ENCODE peak calls at places on chromosomes 11 and 22, in eight cellular contexts. One of them, this sample, is unnamed.

GRCh38 chr22:28792491-28793383 is 7.6 kb downstream of the XBP1 start:
- DNase-seq in upper lobe of right lung: no peak
- DNase-seq in body of pancreas: peak; percentile 63
- DNase-seq in GM12864: no peak
- DNase-seq in astrocyte of the spinal cord: no peak
- DNase-seq in left ventricle myocardium inferior: no peak
- DNase-seq in uterus: no peak
- DNase-seq in breast epithelium: no peak
- DNase-seq in this sample: peak; percentile 76

GRCh38 chr11:117690484-117691205 is 106.4 kb downstream of the DSCAML1 start:
- DNase-seq in upper lobe of right lung: no peak
- DNase-seq in body of pancreas: no peak
- DNase-seq in GM12864: no peak
- DNase-seq in astrocyte of the spinal cord: no peak
- DNase-seq in left ventricle myocardium inferior: no peak
- DNase-seq in uterus: no peak
- DNase-seq in breast epithelium: no peak
- DNase-seq in this sample: no peak

GRCh38 chr11:97943493-97943892 is 1077.3 kb upstream of the CNTN5 start:
- DNase-seq in upper lobe of right lung: no peak
- DNase-seq in body of pancreas: no peak
- DNase-seq in GM12864: no peak
- DNase-seq in astrocyte of the spinal cord: no peak
- DNase-seq in left ventricle myocardium inferior: no peak
- DNase-seq in uterus: no peak
- DNase-seq in breast epithelium: no peak
- DNase-seq in this sample: no peak

GRCh38 chr11:6925636-6926207 is 504 bp upstream of the ZNF215 start:
- DNase-seq in upper lobe of right lung: no peak
- DNase-seq in body of pancreas: no peak
- DNase-seq in GM12864: no peak
- DNase-seq in astrocyte of the spinal cord: peak; percentile 6
- DNase-seq in left ventricle myocardium inferior: no peak
- DNase-seq in uterus: no peak
- DNase-seq in breast epithelium: no peak
- DNase-seq in this sample: no peak

GRCh38 chr11:128895505-128895904 is 4.3 kb downstream of the KCNJ5 start:
- DNase-seq in upper lobe of right lung: no peak
- DNase-seq in body of pancreas: no peak
- DNase-seq in GM12864: no peak
- DNase-seq in astrocyte of the spinal cord: no peak
- DNase-seq in left ventricle myocardium inferior: no peak
- DNase-seq in uterus: no peak
- DNase-seq in breast epithelium: no peak
- DNase-seq in this sample: no peak

GRCh38 chr11:45918331-45918941 is 759 bp upstream of the PEX16 start:
- DNase-seq in upper lobe of right lung: peak; percentile 92
- DNase-seq in body of pancreas: peak; percentile 88
- DNase-seq in GM12864: no peak
- DNase-seq in astrocyte of the spinal cord: peak; percentile 64
- DNase-seq in left ventricle myocardium inferior: peak; percentile 87
- DNase-seq in uterus: peak; percentile 86
- DNase-seq in breast epithelium: peak; percentile 50
- DNase-seq in this sample: peak; percentile 70

GRCh38 chr11:67006029-67006884 is 16.7 kb upstream of the SYT12 start:
- DNase-seq in upper lobe of right lung: no peak
- DNase-seq in body of pancreas: peak; percentile 25
- DNase-seq in GM12864: no peak
- DNase-seq in astrocyte of the spinal cord: no peak
- DNase-seq in left ventricle myocardium inferior: no peak
- DNase-seq in uterus: no peak
- DNase-seq in breast epithelium: no peak
- DNase-seq in this sample: no peak

GRCh38 chr22:30930228-30930627 is 38.3 kb downstream of the MORC2 start:
- DNase-seq in upper lobe of right lung: no peak
- DNase-seq in body of pancreas: no peak
- DNase-seq in GM12864: no peak
- DNase-seq in astrocyte of the spinal cord: no peak
- DNase-seq in left ventricle myocardium inferior: no peak
- DNase-seq in uterus: no peak
- DNase-seq in breast epithelium: no peak
- DNase-seq in this sample: no peak

GRCh38 chr11:95149659-95150294 is 60.1 kb downstream of the ENDOD1 start:
- DNase-seq in upper lobe of right lung: no peak
- DNase-seq in body of pancreas: peak; percentile 61
- DNase-seq in GM12864: no peak
- DNase-seq in astrocyte of the spinal cord: peak; percentile 50
- DNase-seq in left ventricle myocardium inferior: peak; percentile 35
- DNase-seq in uterus: no peak
- DNase-seq in breast epithelium: peak; percentile 86
- DNase-seq in this sample: peak; percentile 89

GRCh38 chr11:8717876-8718753 is 35.5 kb downstream of the RPL27A start:
- DNase-seq in upper lobe of right lung: no peak
- DNase-seq in body of pancreas: peak; percentile 85
- DNase-seq in GM12864: peak; percentile 15
- DNase-seq in astrocyte of the spinal cord: peak; percentile 89
- DNase-seq in left ventricle myocardium inferior: peak; percentile 45
- DNase-seq in uterus: peak; percentile 63
- DNase-seq in breast epithelium: peak; percentile 74
- DNase-seq in this sample: no peak

GRCh38 chr11:66172146-66172545 is 96.3 kb upstream of the RAB1B start:
- DNase-seq in upper lobe of right lung: no peak
- DNase-seq in body of pancreas: no peak
- DNase-seq in GM12864: no peak
- DNase-seq in astrocyte of the spinal cord: peak; percentile 66
- DNase-seq in left ventricle myocardium inferior: no peak
- DNase-seq in uterus: no peak
- DNase-seq in breast epithelium: no peak
- DNase-seq in this sample: no peak

GRCh38 chr11:91163619-91164451 is 941.0 kb upstream of the CHORDC1 start:
- DNase-seq in upper lobe of right lung: no peak
- DNase-seq in body of pancreas: peak; percentile 10
- DNase-seq in GM12864: no peak
- DNase-seq in astrocyte of the spinal cord: peak; percentile 73
- DNase-seq in left ventricle myocardium inferior: no peak
- DNase-seq in uterus: no peak
- DNase-seq in breast epithelium: no peak
- DNase-seq in this sample: no peak

GRCh38 chr11:128029219-128029722 is 558.1 kb downstream of the ETS1 start:
- DNase-seq in upper lobe of right lung: no peak
- DNase-seq in body of pancreas: peak; percentile 7
- DNase-seq in GM12864: no peak
- DNase-seq in astrocyte of the spinal cord: no peak
- DNase-seq in left ventricle myocardium inferior: no peak
- DNase-seq in uterus: no peak
- DNase-seq in breast epithelium: no peak
- DNase-seq in this sample: no peak

GRCh38 chr11:61784506-61784805 is 7.9 kb downstream of the TMEM258 start:
- DNase-seq in upper lobe of right lung: no peak
- DNase-seq in body of pancreas: no peak
- DNase-seq in GM12864: no peak
- DNase-seq in astrocyte of the spinal cord: no peak
- DNase-seq in left ventricle myocardium inferior: no peak
- DNase-seq in uterus: no peak
- DNase-seq in breast epithelium: no peak
- DNase-seq in this sample: no peak

GRCh38 chr11:117885777-117886176 is 9.3 kb upstream of the FXYD6 start:
- DNase-seq in upper lobe of right lung: no peak
- DNase-seq in body of pancreas: peak; percentile 51
- DNase-seq in GM12864: no peak
- DNase-seq in astrocyte of the spinal cord: peak; percentile 11
- DNase-seq in left ventricle myocardium inferior: peak; percentile 87
- DNase-seq in uterus: peak; percentile 97
- DNase-seq in breast epithelium: peak; percentile 18
- DNase-seq in this sample: no peak

GRCh38 chr11:112780351-112781043 is 180.7 kb upstream of the NCAM1 start:
- DNase-seq in upper lobe of right lung: no peak
- DNase-seq in body of pancreas: no peak
- DNase-seq in GM12864: no peak
- DNase-seq in astrocyte of the spinal cord: peak; percentile 64
- DNase-seq in left ventricle myocardium inferior: peak; percentile 65
- DNase-seq in uterus: peak; percentile 58
- DNase-seq in breast epithelium: no peak
- DNase-seq in this sample: no peak

GRCh38 chr22:48819232-48819631 is 1008.4 kb downstream of the BRD1 start:
- DNase-seq in upper lobe of right lung: no peak
- DNase-seq in body of pancreas: no peak
- DNase-seq in GM12864: no peak
- DNase-seq in astrocyte of the spinal cord: no peak
- DNase-seq in left ventricle myocardium inferior: no peak
- DNase-seq in uterus: no peak
- DNase-seq in breast epithelium: no peak
- DNase-seq in this sample: peak; percentile 67

GRCh38 chr11:132334769-132335280 is 964.4 kb downstream of the NTM start:
- DNase-seq in upper lobe of right lung: no peak
- DNase-seq in body of pancreas: no peak
- DNase-seq in GM12864: no peak
- DNase-seq in astrocyte of the spinal cord: no peak
- DNase-seq in left ventricle myocardium inferior: no peak
- DNase-seq in uterus: no peak
- DNase-seq in breast epithelium: no peak
- DNase-seq in this sample: no peak

GRCh38 chr11:128318856-128319474 is 268.4 kb downstream of the ETS1 start:
- DNase-seq in upper lobe of right lung: no peak
- DNase-seq in body of pancreas: no peak
- DNase-seq in GM12864: peak; percentile 67
- DNase-seq in astrocyte of the spinal cord: peak; percentile 24
- DNase-seq in left ventricle myocardium inferior: no peak
- DNase-seq in uterus: no peak
- DNase-seq in breast epithelium: no peak
- DNase-seq in this sample: no peak

GRCh38 chr11:66815646-66816045 is 27.6 kb upstream of the RCE1 start:
- DNase-seq in upper lobe of right lung: no peak
- DNase-seq in body of pancreas: no peak
- DNase-seq in GM12864: no peak
- DNase-seq in astrocyte of the spinal cord: peak; percentile 22
- DNase-seq in left ventricle myocardium inferior: no peak
- DNase-seq in uterus: no peak
- DNase-seq in breast epithelium: no peak
- DNase-seq in this sample: no peak

DNA sequence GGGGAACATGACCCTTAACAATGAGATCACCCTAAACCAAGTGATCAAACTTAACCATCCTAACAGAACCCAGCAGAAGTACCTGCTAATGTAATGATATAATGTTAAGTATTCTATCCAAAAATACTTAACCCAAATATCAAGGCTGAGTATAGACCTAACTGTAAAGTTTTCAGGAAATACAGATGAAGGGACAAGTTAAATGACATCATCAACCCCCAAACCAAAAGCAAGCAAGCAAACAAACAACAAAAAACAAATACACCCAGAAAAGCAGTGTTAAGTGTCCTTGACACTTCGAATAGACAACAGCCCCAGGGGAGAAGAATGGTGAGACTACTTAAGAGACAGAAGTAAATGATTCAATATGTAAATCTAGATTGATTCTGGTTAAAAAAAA is 2.7 kb downstream of the CSTF3 start:
- DNase-seq in upper lobe of right lung: no peak
- DNase-seq in body of pancreas: no peak
- DNase-seq in GM12864: no peak
- DNase-seq in astrocyte of the spinal cord: no peak
- DNase-seq in left ventricle myocardium inferior: no peak
- DNase-seq in uterus: no peak
- DNase-seq in breast epithelium: no peak
- DNase-seq in this sample: no peak
- H3K4me3 ChIP-seq in upper lobe of right lung: no peak overlapping the region
- H3K4me3 ChIP-seq in body of pancreas: no peak overlapping the region
- H3K4me3 ChIP-seq in GM12864: no peak overlapping the region
- H3K4me3 ChIP-seq in astrocyte of the spinal cord: no peak overlapping the region
- H3K4me3 ChIP-seq in left ventricle myocardium inferior: no peak overlapping the region
- H3K4me3 ChIP-seq in uterus: no peak overlapping the region
- H3K4me3 ChIP-seq in breast epithelium: no peak overlapping the region
- H3K4me3 ChIP-seq in this sample: no peak overlapping the region

DNA sequence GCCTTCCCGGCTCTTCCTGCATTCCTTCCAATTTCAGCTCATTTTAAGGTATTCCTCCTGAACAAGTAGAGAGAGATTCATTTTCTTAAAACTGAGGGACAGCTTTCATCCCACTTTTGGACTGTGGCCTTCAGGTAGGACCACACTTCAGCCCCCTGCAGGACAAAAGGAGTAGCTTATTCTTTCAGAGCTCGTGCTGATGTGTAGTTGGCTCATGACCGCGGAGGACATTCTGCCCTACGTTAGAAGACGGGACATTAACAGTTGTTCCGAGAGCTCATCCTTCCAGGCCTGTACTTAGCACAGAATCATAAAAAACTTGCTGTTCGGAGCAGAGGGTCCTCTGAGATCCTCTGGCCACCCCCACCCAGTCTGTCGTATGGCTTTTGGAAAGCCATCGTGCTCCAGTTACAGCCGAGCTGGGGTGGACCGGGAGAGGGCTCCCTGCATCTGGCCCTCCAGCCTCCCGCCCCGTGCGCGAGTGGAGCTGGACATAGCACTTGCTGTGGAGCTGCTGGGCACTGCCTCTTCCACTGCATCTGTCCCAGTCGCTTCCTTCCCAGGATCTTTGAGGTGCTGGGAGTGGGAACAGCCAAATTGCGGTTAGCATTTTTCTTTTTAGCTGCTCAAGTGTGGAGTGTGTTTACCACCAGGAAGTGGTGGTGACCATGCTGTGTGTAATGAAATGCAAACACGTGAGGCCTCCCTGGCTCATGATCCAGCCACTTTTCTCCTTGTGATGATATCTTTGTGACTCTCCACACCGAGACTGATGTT is 250.3 kb downstream of the TBC1D22A start:
- DNase-seq in upper lobe of right lung: peak; percentile 66
- DNase-seq in body of pancreas: no peak
- DNase-seq in GM12864: no peak
- DNase-seq in astrocyte of the spinal cord: peak; percentile 57
- DNase-seq in left ventricle myocardium inferior: no peak
- DNase-seq in uterus: no peak
- DNase-seq in breast epithelium: peak; percentile 62
- DNase-seq in this sample: peak; percentile 66
- TF ChIP-seq CTCF in upper lobe of right lung: no peak
- TF ChIP-seq CTCF in body of pancreas: no peak
- TF ChIP-seq CTCF in GM12864: no peak
- TF ChIP-seq CTCF in astrocyte of the spinal cord: peak; percentile 18
- TF ChIP-seq CTCF in left ventricle myocardium inferior: peak; percentile 17
- TF ChIP-seq CTCF in uterus: no peak
- TF ChIP-seq CTCF in breast epithelium: no peak
- TF ChIP-seq CTCF in this sample: no peak

DNA sequence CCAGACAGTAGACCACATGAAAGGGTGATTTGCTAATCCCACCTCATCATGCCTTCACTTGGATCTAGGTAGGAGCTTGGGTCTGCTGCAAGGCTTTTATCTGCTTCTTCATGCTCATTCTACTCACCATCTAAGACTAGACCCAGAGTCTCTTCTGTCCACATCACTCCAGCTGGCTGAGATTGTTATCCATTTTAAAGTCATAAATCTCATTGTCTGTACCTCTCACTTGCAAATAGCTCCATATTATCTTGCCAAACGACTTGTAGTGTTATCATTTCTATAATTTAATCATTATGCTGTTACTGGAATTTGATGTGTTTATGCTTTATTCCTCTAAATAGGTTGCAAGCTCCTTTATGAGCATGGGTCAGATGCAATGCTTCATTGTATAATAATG is 254.1 kb upstream of the SORL1-AS1 start:
- DNase-seq in upper lobe of right lung: no peak
- DNase-seq in body of pancreas: no peak
- DNase-seq in GM12864: no peak
- DNase-seq in astrocyte of the spinal cord: no peak
- DNase-seq in left ventricle myocardium inferior: no peak
- DNase-seq in uterus: no peak
- DNase-seq in breast epithelium: no peak
- DNase-seq in this sample: no peak
- H3K4me3 ChIP-seq in upper lobe of right lung: no peak overlapping the region
- H3K4me3 ChIP-seq in body of pancreas: no peak overlapping the region
- H3K4me3 ChIP-seq in GM12864: no peak overlapping the region
- H3K4me3 ChIP-seq in astrocyte of the spinal cord: no peak overlapping the region
- H3K4me3 ChIP-seq in left ventricle myocardium inferior: no peak overlapping the region
- H3K4me3 ChIP-seq in uterus: no peak overlapping the region
- H3K4me3 ChIP-seq in breast epithelium: no peak overlapping the region
- H3K4me3 ChIP-seq in this sample: no peak overlapping the region

GRCh38 chr11:64314146-64314804 is 3.1 kb downstream of the TRMT112 start:
- DNase-seq in upper lobe of right lung: no peak
- DNase-seq in body of pancreas: no peak
- DNase-seq in GM12864: no peak
- DNase-seq in astrocyte of the spinal cord: no peak
- DNase-seq in left ventricle myocardium inferior: no peak
- DNase-seq in uterus: no peak
- DNase-seq in breast epithelium: no peak
- DNase-seq in this sample: no peak
- TF ChIP-seq CTCF in upper lobe of right lung: no peak
- TF ChIP-seq CTCF in body of pancreas: no peak
- TF ChIP-seq CTCF in GM12864: peak; percentile 13
- TF ChIP-seq CTCF in astrocyte of the spinal cord: peak; percentile 22
- TF ChIP-seq CTCF in left ventricle myocardium inferior: no peak
- TF ChIP-seq CTCF in uterus: no peak
- TF ChIP-seq CTCF in breast epithelium: no peak
- TF ChIP-seq CTCF in this sample: no peak

This sample was measured in lower leg skin.